ENCODE peak calls at places on chromosomes 3 and 15, in eight cellular contexts. H, E, O, A, D, W, R and I are unnamed samples.

GRCh38 chr15:43067717-43068461 is 37.9 kb downstream of the UBR1 start:
- DNase-seq in H (no peak), E (no peak), O (peak; percentile 32), A (no peak), D (no peak), W (no peak), R (no peak), I (no peak)

GRCh38 chr3:179272385-179272784 is 21.5 kb upstream of the KCNMB3 start:
- DNase-seq in H (no peak), E (no peak), O (no peak), A (no peak), D (no peak), W (no peak), R (no peak), I (no peak)

GRCh38 chr3:52831500-52832301 is 1.2 kb upstream of the ITIH4 start:
- DNase-seq in H (peak; percentile 46), E (peak; percentile 65), O (no peak), A (no peak), D (peak; percentile 62), W (peak; percentile 34), R (no peak), I (peak; percentile 37)

GRCh38 chr3:126412841-126413692 is 18.4 kb downstream of the CFAP100 start:
- DNase-seq in H (no peak), E (no peak), O (no peak), A (no peak), D (peak; percentile 52), W (no peak), R (peak; percentile 53), I (no peak)

GRCh38 chr15:65409284-65409631 is 13.5 kb downstream of the IGDCC4 start:
- DNase-seq in H (no peak), E (no peak), O (no peak), A (no peak), D (no peak), W (no peak), R (no peak), I (no peak)

GRCh38 chr3:46558184-46559029 is 7.7 kb downstream of the LRRC2 start:
- DNase-seq in H (peak; percentile 92), E (peak; percentile 95), O (peak; percentile 70), A (peak; percentile 89), D (peak; percentile 89), W (peak; percentile 83), R (peak; percentile 86), I (peak; percentile 79)

GRCh38 chr3:63968612-63969350 is 54.5 kb downstream of the PSMD6 start:
- DNase-seq in H (no peak), E (no peak), O (no peak), A (no peak), D (no peak), W (no peak), R (no peak), I (no peak)

GRCh38 chr3:187064210-187065115 is 74.8 kb downstream of the RPL39L start:
- DNase-seq in H (no peak), E (no peak), O (peak; percentile 27), A (peak; percentile 45), D (no peak), W (no peak), R (no peak), I (no peak)

GRCh38 chr3:15253023-15253697 is 47.1 kb downstream of the CAPN7 start:
- DNase-seq in H (no peak), E (no peak), O (no peak), A (no peak), D (no peak), W (no peak), R (no peak), I (no peak)

GRCh38 chr3:50862221-50862620 is 187.5 kb downstream of the DOCK3 start:
- DNase-seq in H (no peak), E (no peak), O (peak; percentile 53), A (no peak), D (no peak), W (no peak), R (no peak), I (no peak)

GRCh38 chr3:134453631-134454030 is 32.2 kb downstream of the ANAPC13 start:
- DNase-seq in H (no peak), E (peak; percentile 16), O (peak; percentile 89), A (peak; percentile 75), D (no peak), W (no peak), R (no peak), I (no peak)

GRCh38 chr15:85589873-85590272 is 204.9 kb downstream of the KLHL25 start:
- DNase-seq in H (no peak), E (no peak), O (no peak), A (no peak), D (no peak), W (no peak), R (no peak), I (no peak)

GRCh38 chr15:36392666-36393266 is 186.7 kb upstream of the CDIN1 start:
- DNase-seq in H (no peak), E (no peak), O (no peak), A (no peak), D (no peak), W (no peak), R (no peak), I (no peak)

GRCh38 chr15:88882745-88883144 is 12.6 kb downstream of the HAPLN3 start:
- DNase-seq in H (no peak), E (no peak), O (no peak), A (no peak), D (no peak), W (no peak), R (no peak), I (no peak)

GRCh38 chr3:113533534-113533892 is 1.2 kb downstream of the SIDT1 start:
- DNase-seq in H (no peak), E (no peak), O (no peak), A (no peak), D (no peak), W (no peak), R (no peak), I (no peak)

GRCh38 chr15:61063875-61064320 is 165.2 kb downstream of the RORA start:
- DNase-seq in H (no peak), E (no peak), O (no peak), A (no peak), D (no peak), W (peak; percentile 40), R (no peak), I (no peak)

GRCh38 chr15:96053039-96054021 is 277.2 kb upstream of the NR2F2 start:
- DNase-seq in H (no peak), E (peak; percentile 33), O (peak; percentile 69), A (peak; percentile 89), D (peak; percentile 78), W (peak; percentile 15), R (no peak), I (peak; percentile 59)

GRCh38 chr15:34796847-34797246 is 1.5 kb upstream of the ACTC1 start:
- DNase-seq in H (no peak), E (no peak), O (no peak), A (no peak), D (no peak), W (no peak), R (no peak), I (no peak)

GRCh38 chr15:34793901-34794300 is 1.4 kb downstream of the ACTC1 start:
- DNase-seq in H (no peak), E (no peak), O (no peak), A (no peak), D (no peak), W (no peak), R (no peak), I (no peak)

GRCh38 chr15:34794590-34795206 is 651 bp downstream of the ACTC1 start:
- DNase-seq in H (no peak), E (no peak), O (peak; percentile 26), A (no peak), D (no peak), W (no peak), R (no peak), I (no peak)

GRCh38 chr15:34793071-34793470 is 2.3 kb downstream of the ACTC1 start:
- DNase-seq in H (no peak), E (no peak), O (no peak), A (no peak), D (no peak), W (no peak), R (no peak), I (no peak)

DNA sequence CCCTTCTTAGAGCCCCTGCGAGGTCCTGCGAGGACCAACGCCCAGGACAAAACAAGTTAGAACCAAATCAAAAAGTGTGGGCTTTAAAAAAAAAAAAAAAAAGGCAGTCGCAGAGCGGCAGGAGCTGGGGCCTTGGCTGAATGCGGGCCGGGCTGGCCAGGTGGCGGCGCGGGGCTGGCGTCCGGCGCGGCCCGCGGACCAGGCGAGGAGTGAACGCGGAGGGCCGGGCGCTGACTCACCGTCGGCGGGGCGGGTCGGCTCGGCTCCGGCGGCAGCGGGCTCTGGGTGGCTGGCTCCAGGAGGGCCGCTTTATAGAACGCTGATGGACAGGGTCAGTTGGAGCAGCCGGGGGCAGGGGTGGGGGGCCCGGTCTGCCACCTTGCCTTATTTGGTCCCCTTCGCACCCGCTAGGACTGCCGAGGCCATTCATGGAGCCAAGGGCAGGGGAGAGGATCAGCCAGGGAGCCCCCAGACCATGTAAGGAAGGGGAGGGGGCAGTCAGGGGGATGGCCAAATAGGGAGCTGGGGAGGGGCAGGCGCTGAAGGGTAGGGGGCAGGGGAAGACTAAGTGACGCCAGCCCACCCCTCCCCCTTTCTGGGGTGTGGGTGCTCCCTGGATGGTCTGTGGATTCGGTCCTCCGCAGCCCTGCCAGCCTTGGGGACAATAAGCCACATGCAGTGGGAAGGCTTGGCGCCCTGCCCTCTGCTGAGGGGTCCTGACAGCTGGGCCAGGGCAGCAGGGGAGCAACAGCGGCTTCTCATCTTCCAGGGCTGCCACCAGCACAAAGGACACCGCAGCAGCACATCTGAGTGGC is at the start of gene ACTC1:
- DNase-seq in H (no peak), E (peak; percentile 56), O (peak; percentile 83), A (no peak), D (no peak), W (no peak), R (no peak), I (no peak)
- TF ChIP-seq CTCF in H (no peak), E (no peak), O (no peak), A (no peak), D (no peak), W (no peak), R (no peak), I (no peak)

GRCh38 chr15:62821384-62822131 is 221.0 kb upstream of the TPM1 start:
- DNase-seq in H (no peak), E (no peak), O (no peak), A (no peak), D (no peak), W (peak; percentile 46), R (no peak), I (no peak)
- TF ChIP-seq POLR2AphosphoS5 in H (no peak), E (no peak), O (no peak), A (no peak), D (no peak), W (peak; percentile 58), R (no peak), I (no peak)

DNA sequence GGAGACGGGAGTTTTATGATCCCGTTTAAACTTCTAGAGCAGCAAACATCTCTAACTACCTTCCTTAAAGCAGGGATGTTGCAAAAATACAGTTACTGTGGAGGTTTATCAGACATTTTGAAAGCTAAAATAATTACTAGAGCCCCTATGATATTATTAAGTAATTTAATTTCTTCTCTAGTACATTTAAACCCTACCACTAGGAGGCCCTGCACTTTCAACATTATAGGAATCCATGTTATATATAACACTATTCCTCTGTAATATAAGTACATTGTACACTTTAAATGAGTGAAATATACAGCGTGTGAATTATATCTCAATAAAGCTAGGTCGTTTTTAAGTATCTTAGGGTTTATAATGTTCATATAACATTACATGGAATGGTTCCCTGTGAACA is 11.5 kb downstream of the SETMAR start:
- DNase-seq in H (no peak), E (no peak), O (no peak), A (no peak), D (no peak), W (no peak), R (no peak), I (no peak)
- TF ChIP-seq CTCF in H (no peak), E (peak; percentile 40), O (no peak), A (no peak), D (peak; percentile 19), W (peak; percentile 20), R (no peak), I (no peak)

GRCh38 chr15:74901612-74902063 is 5.0 kb downstream of the FAM219B start:
- DNase-seq in H (peak; percentile 64), E (peak; percentile 79), O (peak; percentile 64), A (no peak), D (peak; percentile 80), W (peak; percentile 76), R (no peak), I (peak; percentile 63)
- TF ChIP-seq POLR2AphosphoS5 in H (no peak), E (no peak), O (no peak), A (no peak), D (no peak), W (no peak), R (no peak), I (no peak)